ENCODE peak calls at places on chromosomes 16 and 17, in six cellular contexts. R is fibroblast of mammary gland, O is EL, Q is NCI-H2081, I is NCI-H1417, U is GF-D8. P is an unnamed sample.
A peak's percentile ranks its signal among the peaks of the same experiment; 100 is the strongest.

GRCh38 chr16:64459821-64460220 is 662.0 kb downstream of the CDH11 start:
- DNase-seq in R (peak; percentile 67), O (peak; percentile 37), Q (no peak), I (no peak), U (no peak), P (no peak)

GRCh38 chr16:86585821-86586611 is 7.7 kb downstream of the FOXL1 start:
- DNase-seq in R (peak; percentile 88), O (peak; percentile 88), Q (no peak), I (no peak), U (no peak), P (no peak)

GRCh38 chr17:77427471-77427991 is 286.8 kb downstream of the SEC14L1 start:
- DNase-seq in R (peak; percentile 90), O (peak; percentile 88), Q (no peak), I (no peak), U (no peak), P (no peak)

GRCh38 chr16:814974-815373 is 14.4 kb upstream of the GNG13 start:
- DNase-seq in R (peak; percentile 28), O (peak; percentile 81), Q (no peak), I (no peak), U (no peak), P (no peak)

GRCh38 chr17:39579318-39580081 is 28.2 kb downstream of the NEUROD2 start:
- DNase-seq in R (no peak), O (no peak), Q (no peak), I (no peak), U (no peak), P (no peak)

GRCh38 chr16:62540496-62540895 is 504.3 kb upstream of the CDH8 start:
- DNase-seq in R (no peak), O (no peak), Q (no peak), I (no peak), U (no peak), P (no peak)

GRCh38 chr16:11350531-11351335 is 5.5 kb downstream of the RMI2 start:
- DNase-seq in R (peak; percentile 85), O (peak; percentile 75), Q (no peak), I (no peak), U (no peak), P (no peak)

GRCh38 chr17:81510798-81511549 is 1.6 kb downstream of the ACTG1 start:
- DNase-seq in R (no peak), O (no peak), Q (no peak), I (no peak), U (no peak), P (peak; percentile 45)

GRCh38 chr16:4556580-4556979 is 440 bp downstream of the C16orf96 start:
- DNase-seq in R (no peak), O (no peak), Q (no peak), I (no peak), U (no peak), P (no peak)

GRCh38 chr16:85417156-85417860 is 195.8 kb upstream of the GSE1 start:
- DNase-seq in R (no peak), O (no peak), Q (no peak), I (peak; percentile 31), U (no peak), P (no peak)

GRCh38 chr17:57662021-57662420 is 83.1 kb downstream of the CCDC182 start:
- DNase-seq in R (no peak), O (no peak), Q (peak; percentile 19), I (peak; percentile 56), U (no peak), P (peak; percentile 96)

GRCh38 chr16:65295527-65295926 is 173.7 kb upstream of the CDH11 start:
- DNase-seq in R (no peak), O (no peak), Q (no peak), I (no peak), U (no peak), P (no peak)

GRCh38 chr16:24203675-24204074 is 52.5 kb upstream of the CACNG3 start:
- DNase-seq in R (no peak), O (no peak), Q (no peak), I (no peak), U (no peak), P (no peak)

GRCh38 chr17:65053354-65053881 is 3.1 kb downstream of the GNA13 start:
- DNase-seq in R (no peak), O (no peak), Q (no peak), I (no peak), U (no peak), P (no peak)

GRCh38 chr16:626787-627457 is 3.9 kb upstream of the WFIKKN1 start:
- DNase-seq in R (peak; percentile 98), O (peak; percentile 97), Q (no peak), I (no peak), U (no peak), P (no peak)